ENCODE peak calls at places on chromosome 19, in seven cellular contexts. M, Q, E, K, L, N and O are unnamed samples.

GRCh38 chr19:45500918-45501729 is 2.9 kb downstream of the PPM1N start:
- DNase-seq in M (no peak), Q (no peak), E (no peak), K (no peak), L (no peak), N (no peak), O (no peak)

GRCh38 chr19:57934820-57935665 is at the start of gene ZNF418:
- DNase-seq in M (peak; percentile 37), Q (peak; percentile 88), E (peak; percentile 50), K (peak; percentile 93), L (peak; percentile 43), N (no peak), O (peak; percentile 56)

GRCh38 chr19:38227272-38228004 is 3.4 kb upstream of the DPF1 start:
- DNase-seq in M (no peak), Q (no peak), E (no peak), K (no peak), L (no peak), N (no peak), O (no peak)

GRCh38 chr19:55418185-55418584 is 10.6 kb upstream of the UBE2S start:
- DNase-seq in M (peak; percentile 54), Q (peak; percentile 80), E (peak; percentile 33), K (peak; percentile 86), L (peak; percentile 73), N (no peak), O (peak; percentile 71)

GRCh38 chr19:41355802-41356201 is 2.1 kb upstream of the TGFB1 start:
- DNase-seq in M (no peak), Q (no peak), E (no peak), K (no peak), L (no peak), N (no peak), O (no peak)

GRCh38 chr19:19744641-19745040 is 11.7 kb upstream of the ZNF14 start:
- DNase-seq in M (no peak), Q (no peak), E (no peak), K (no peak), L (no peak), N (no peak), O (no peak)

GRCh38 chr19:43570174-43570791 is 5.0 kb downstream of the XRCC1 start:
- DNase-seq in M (no peak), Q (no peak), E (no peak), K (no peak), L (no peak), N (no peak), O (peak; percentile 42)

GRCh38 chr19:15790096-15790495 is 2.6 kb downstream of the OR10H5 start:
- DNase-seq in M (no peak), Q (no peak), E (no peak), K (no peak), L (no peak), N (no peak), O (no peak)

GRCh38 chr19:29941828-29942403 is at the start of gene URI1:
- DNase-seq in M (peak; percentile 82), Q (peak; percentile 68), E (peak; percentile 94), K (peak; percentile 94), L (peak; percentile 39), N (peak; percentile 92), O (peak; percentile 86)

GRCh38 chr19:36041831-36042230 is 9.2 kb upstream of the CLIP3 start:
- DNase-seq in M (no peak), Q (peak; percentile 55), E (peak; percentile 37), K (peak; percentile 19), L (peak; percentile 59), N (no peak), O (peak; percentile 20)

GRCh38 chr19:6955082-6955481 is 66.1 kb downstream of the MBD3L2B start:
- DNase-seq in M (no peak), Q (no peak), E (no peak), K (no peak), L (no peak), N (no peak), O (no peak)

GRCh38 chr19:12833747-12834417 is 497 bp downstream of the RTBDN start:
- DNase-seq in M (no peak), Q (no peak), E (no peak), K (peak; percentile 81), L (no peak), N (no peak), O (peak; percentile 50)

GRCh38 chr19:30036154-30037129 is 94.4 kb downstream of the URI1 start:
- DNase-seq in M (no peak), Q (peak; percentile 24), E (no peak), K (no peak), L (no peak), N (no peak), O (no peak)

GRCh38 chr19:38932425-38933179 is 1.9 kb downstream of the MRPS12 start:
- DNase-seq in M (no peak), Q (peak; percentile 40), E (no peak), K (peak; percentile 62), L (no peak), N (no peak), O (no peak)

GRCh38 chr19:45249261-45250033 is 1.6 kb upstream of the MARK4 start:
- DNase-seq in M (no peak), Q (no peak), E (no peak), K (no peak), L (no peak), N (no peak), O (no peak)

GRCh38 chr19:53157601-53158000 is 1.3 kb downstream of the ZNF347 start:
- DNase-seq in M (no peak), Q (no peak), E (no peak), K (peak; percentile 61), L (no peak), N (no peak), O (no peak)

DNA sequence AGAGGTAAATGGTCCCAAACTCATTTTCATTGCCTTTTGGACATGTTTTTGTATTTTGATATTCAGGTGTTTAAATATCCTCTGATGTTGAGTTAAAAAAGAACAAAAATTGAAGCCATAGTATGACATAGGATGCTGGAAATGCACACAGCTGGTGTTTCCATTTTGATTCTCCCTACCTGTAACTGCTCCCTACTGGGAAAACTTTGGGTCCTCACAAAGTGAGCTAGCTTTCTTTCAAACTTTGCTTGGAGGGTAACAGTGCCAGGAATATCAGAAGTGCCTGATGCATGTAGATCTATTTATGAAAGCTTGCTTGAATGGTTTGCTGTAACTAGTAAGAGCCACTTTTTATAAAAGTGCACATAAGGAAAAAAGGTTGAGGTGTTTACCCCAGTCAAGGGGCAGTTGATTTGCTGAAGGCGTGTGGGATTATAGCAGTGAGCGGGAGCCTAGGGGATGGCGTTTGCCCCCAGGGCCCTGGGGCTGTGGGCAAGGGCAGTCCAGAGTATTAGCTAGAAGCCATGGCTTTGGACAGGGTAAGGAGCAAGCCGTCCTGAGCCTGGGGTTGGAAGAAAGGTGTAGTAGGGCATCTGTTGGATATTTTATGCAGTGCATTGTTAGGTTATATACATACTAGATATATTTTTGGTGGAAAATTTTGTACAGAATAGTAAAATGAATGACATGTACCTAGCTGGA is 4.3 kb downstream of the RPS9 start:
- DNase-seq in M (no peak), Q (no peak), E (no peak), K (no peak), L (no peak), N (no peak), O (no peak)
- H3K27ac ChIP-seq in M (no peak overlapping the region), Q (no peak overlapping the region), E (no peak overlapping the region), K (no peak overlapping the region), L (no peak overlapping the region), N (no peak overlapping the region), O (peak overlapping the region; percentile 40)

GRCh38 chr19:49113762-49114629 is at the start of gene LIN7B:
- DNase-seq in M (no peak), Q (peak; percentile 17), E (peak; percentile 70), K (peak; percentile 84), L (no peak), N (no peak), O (peak; percentile 76)
- TF ChIP-seq CTCF in M (peak; percentile 71), Q (peak; percentile 25), E (no peak), K (peak; percentile 40), L (peak; percentile 36), N (peak; percentile 28), O (peak; percentile 81)

GRCh38 chr19:32457540-32457939 is 52.0 kb downstream of the DPY19L3 start:
- DNase-seq in M (no peak), Q (peak; percentile 2), E (no peak), K (no peak), L (no peak), N (no peak), O (no peak)

GRCh38 chr19:32460476-32460875 is 54.9 kb downstream of the DPY19L3 start:
- DNase-seq in M (no peak), Q (no peak), E (no peak), K (no peak), L (no peak), N (no peak), O (no peak)

GRCh38 chr19:32456406-32456805 is 50.8 kb downstream of the DPY19L3 start:
- DNase-seq in M (no peak), Q (no peak), E (no peak), K (no peak), L (no peak), N (no peak), O (no peak)

GRCh38 chr19:32459199-32459865 is 53.8 kb downstream of the DPY19L3 start:
- DNase-seq in M (no peak), Q (no peak), E (no peak), K (no peak), L (no peak), N (no peak), O (no peak)

GRCh38 chr19:32458500-32459123 is 53.0 kb downstream of the DPY19L3 start:
- DNase-seq in M (no peak), Q (peak; percentile 5), E (no peak), K (no peak), L (no peak), N (no peak), O (no peak)
- H3K27ac ChIP-seq in M (no peak overlapping the region), Q (no peak overlapping the region), E (no peak overlapping the region), K (no peak overlapping the region), L (no peak overlapping the region), N (no peak overlapping the region), O (no peak overlapping the region)

DNA sequence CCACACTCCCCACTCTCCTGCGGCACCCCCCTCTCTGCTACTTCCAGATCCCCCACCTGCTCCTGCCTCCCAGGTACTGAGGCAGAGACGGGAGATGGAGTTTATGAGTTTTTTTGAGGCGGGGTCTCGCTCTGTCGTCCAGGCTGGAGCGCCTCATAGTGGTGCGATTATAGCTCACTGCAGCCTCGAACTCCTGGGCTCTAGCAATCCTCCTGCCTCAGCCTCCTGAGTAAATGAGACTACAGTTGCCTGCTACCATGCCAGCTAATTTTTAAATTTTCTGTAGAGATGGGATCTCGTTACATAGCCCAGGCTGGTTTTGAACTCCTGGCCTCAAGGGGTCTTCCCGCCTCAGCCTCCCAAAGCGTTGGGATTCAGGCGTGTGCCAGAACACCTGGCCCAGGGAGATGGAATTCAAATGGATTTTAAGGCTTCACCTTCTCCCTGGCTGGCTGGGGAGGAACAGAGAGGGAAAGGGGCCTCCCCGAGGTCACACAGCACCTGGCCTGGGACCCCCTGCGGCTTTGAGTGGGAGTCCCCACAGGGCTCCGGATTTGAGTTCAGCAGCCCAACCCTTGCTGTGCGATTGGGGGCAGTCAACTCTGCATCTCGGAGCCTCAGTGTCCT is 19.5 kb upstream of the TNFAIP8L1 start:
- DNase-seq in M (no peak), Q (no peak), E (no peak), K (no peak), L (no peak), N (no peak), O (no peak)
- TF ChIP-seq CTCF in M (no peak), Q (no peak), E (no peak), K (peak; percentile 6), L (no peak), N (no peak), O (no peak)